ENCODE peak calls at places on chromosomes 1 and 21, in eight cellular contexts. F is thyroid gland; Z is kidney; G is astrocyte; O is dorsolateral prefrontal cortex; L is effector memory CD4-positive, alpha-beta T cell; D is fibroblast of lung; H is HL-60. K is an unnamed sample.

GRCh38 chr21:43340491-43341348 is 86.2 kb downstream of the SIK1 start:
- DNase-seq in F (no peak), Z (no peak), G (peak; percentile 87), O (no peak), L (no peak), D (peak; percentile 90), H (no peak), K (no peak)

GRCh38 chr1:236168716-236169429 is 26.5 kb downstream of the GPR137B start:
- DNase-seq in F (peak; percentile 31), Z (peak; percentile 88), G (no peak), O (no peak), L (no peak), D (peak; percentile 15), H (no peak), K (no peak)

GRCh38 chr1:3910769-3911520 is 10.9 kb upstream of the C1orf174 start:
- DNase-seq in F (peak; percentile 83), Z (peak; percentile 90), G (no peak), O (peak; percentile 59), L (peak; percentile 62), D (peak; percentile 41), H (no peak), K (peak; percentile 34)

GRCh38 chr1:87392241-87393192 is 63.8 kb downstream of the LMO4 start:
- DNase-seq in F (peak; percentile 62), Z (no peak), G (peak; percentile 86), O (no peak), L (no peak), D (peak; percentile 89), H (no peak), K (no peak)

GRCh38 chr1:43334453-43335205 is 3.0 kb upstream of the MPL start:
- DNase-seq in F (no peak), Z (no peak), G (no peak), O (no peak), L (no peak), D (no peak), H (no peak), K (no peak)

GRCh38 chr1:174769961-174770549 is 229.7 kb upstream of the CACYBP start:
- DNase-seq in F (no peak), Z (no peak), G (peak; percentile 43), O (no peak), L (no peak), D (peak; percentile 53), H (no peak), K (no peak)

GRCh38 chr1:206470692-206471414 is 577 bp downstream of the IKBKE start:
- DNase-seq in F (peak; percentile 76), Z (no peak), G (peak; percentile 82), O (no peak), L (no peak), D (peak; percentile 89), H (peak; percentile 45), K (no peak)

GRCh38 chr1:22936681-22937080 is 36.0 kb downstream of the LACTBL1 start:
- DNase-seq in F (no peak), Z (no peak), G (no peak), O (no peak), L (no peak), D (no peak), H (no peak), K (no peak)

GRCh38 chr1:53026254-53026653 is 35.8 kb upstream of the PODN start:
- DNase-seq in F (no peak), Z (no peak), G (no peak), O (no peak), L (no peak), D (no peak), H (no peak), K (no peak)

GRCh38 chr1:234584926-234585325 is 25.1 kb downstream of the IRF2BP2 start:
- DNase-seq in F (peak; percentile 47), Z (no peak), G (peak; percentile 45), O (no peak), L (no peak), D (peak; percentile 66), H (no peak), K (no peak)

GRCh38 chr1:1157914-1158710 is 15.6 kb upstream of the TTLL10 start:
- DNase-seq in F (peak; percentile 52), Z (peak; percentile 94), G (peak; percentile 5), O (peak; percentile 38), L (peak; percentile 15), D (peak; percentile 27), H (peak; percentile 50), K (peak; percentile 61)

GRCh38 chr1:204074274-204075115 is 1.6 kb downstream of the SOX13 start:
- DNase-seq in F (peak; percentile 85), Z (peak; percentile 95), G (peak; percentile 55), O (peak; percentile 47), L (no peak), D (peak; percentile 68), H (no peak), K (peak; percentile 31)

DNA sequence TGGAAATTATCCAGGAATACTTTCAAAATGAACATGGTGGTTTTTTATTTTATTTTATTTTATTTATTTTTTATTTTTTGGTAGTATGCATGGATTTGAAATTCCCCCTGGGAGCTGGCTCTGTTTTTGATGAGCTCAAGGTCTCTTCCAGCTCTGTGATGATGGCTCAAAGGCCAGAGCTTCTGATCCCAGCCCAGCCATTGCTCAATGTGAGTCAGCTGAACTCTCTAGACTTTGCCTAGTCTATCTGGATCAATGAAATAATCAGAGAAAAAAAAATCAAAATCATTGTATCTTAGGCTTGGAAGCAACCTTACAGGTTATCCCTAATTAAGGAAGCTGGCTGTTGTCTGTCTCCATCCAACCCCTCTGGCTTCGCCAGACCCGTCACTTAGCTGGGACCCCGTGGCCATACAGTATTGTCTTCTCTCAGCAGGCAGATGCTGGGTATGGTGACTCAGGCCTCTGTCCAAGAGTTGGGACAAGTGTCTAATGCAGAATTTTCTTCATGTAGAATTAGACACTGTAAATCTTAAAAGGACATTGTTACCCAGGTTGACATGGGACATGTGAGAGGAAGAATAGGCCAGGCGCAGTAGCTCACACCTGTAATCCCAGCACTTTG is 90.2 kb upstream of the LPGAT1 start:
- DNase-seq in F (no peak), Z (no peak), G (no peak), O (no peak), L (no peak), D (peak; percentile 6), H (no peak), K (no peak)
- H3K27ac ChIP-seq in F (no peak overlapping the region), Z (no peak overlapping the region), G (no peak overlapping the region), O (no peak overlapping the region), L (no peak overlapping the region), D (peak overlapping the region; percentile 60), H (no peak overlapping the region), K (no peak overlapping the region)

GRCh38 chr1:154624756-154625643 is 17.0 kb upstream of the ADAR start:
- DNase-seq in F (no peak), Z (no peak), G (peak; percentile 97), O (no peak), L (no peak), D (peak; percentile 97), H (no peak), K (no peak)

GRCh38 chr1:154621875-154622274 is 13.9 kb upstream of the ADAR start:
- DNase-seq in F (no peak), Z (no peak), G (peak; percentile 37), O (no peak), L (no peak), D (peak; percentile 45), H (no peak), K (no peak)

GRCh38 chr1:154619181-154619948 is 11.4 kb upstream of the ADAR start:
- DNase-seq in F (no peak), Z (no peak), G (peak; percentile 57), O (no peak), L (no peak), D (peak; percentile 62), H (no peak), K (no peak)

GRCh38 chr1:154623358-154623757 is 15.4 kb upstream of the ADAR start:
- DNase-seq in F (no peak), Z (no peak), G (no peak), O (no peak), L (no peak), D (no peak), H (peak; percentile 62), K (no peak)

DNA sequence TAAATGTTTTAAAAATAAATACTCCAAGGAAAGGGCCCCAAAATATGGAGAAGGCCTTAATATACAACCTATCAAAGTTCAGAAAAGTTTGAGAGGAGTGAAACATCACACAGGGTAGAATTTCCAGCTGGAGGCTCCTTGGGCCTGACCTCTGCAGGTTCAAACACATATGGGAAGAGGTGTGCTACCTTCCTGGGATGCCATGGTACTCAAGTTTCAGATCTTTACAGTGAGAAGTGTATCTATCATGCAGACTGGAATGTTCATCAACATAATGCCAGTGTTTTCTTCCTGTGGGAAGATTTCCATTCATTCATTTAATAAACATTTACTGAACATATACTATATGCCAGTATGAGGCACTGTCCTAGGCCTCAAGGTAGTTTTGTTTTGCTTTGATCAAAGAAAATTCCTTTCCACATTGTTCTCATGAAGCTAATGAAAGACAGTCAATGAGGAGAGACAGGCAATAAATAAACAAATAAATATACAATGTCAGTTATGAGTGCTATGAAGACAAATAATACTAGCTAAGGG is 14.6 kb upstream of the ADAR start:
- DNase-seq in F (no peak), Z (no peak), G (no peak), O (no peak), L (no peak), D (no peak), H (no peak), K (no peak)
- H3K27ac ChIP-seq in F (no peak overlapping the region), Z (no peak overlapping the region), G (no peak overlapping the region), O (no peak overlapping the region), L (no peak overlapping the region), D (no peak overlapping the region), H (no peak overlapping the region), K (no peak overlapping the region)

GRCh38 chr21:32184059-32184458 is 94.8 kb downstream of the MIS18A start:
- DNase-seq in F (no peak), Z (no peak), G (no peak), O (no peak), L (no peak), D (no peak), H (no peak), K (no peak)

GRCh38 chr21:32184485-32184884 is 94.4 kb downstream of the MIS18A start:
- DNase-seq in F (no peak), Z (no peak), G (no peak), O (no peak), L (no peak), D (no peak), H (no peak), K (no peak)

GRCh38 chr21:32182449-32182848 is 96.4 kb downstream of the MIS18A start:
- DNase-seq in F (no peak), Z (no peak), G (no peak), O (no peak), L (no peak), D (no peak), H (no peak), K (no peak)

GRCh38 chr21:32185103-32185502 is 93.7 kb downstream of the MIS18A start:
- DNase-seq in F (no peak), Z (no peak), G (no peak), O (no peak), L (no peak), D (no peak), H (no peak), K (no peak)

DNA sequence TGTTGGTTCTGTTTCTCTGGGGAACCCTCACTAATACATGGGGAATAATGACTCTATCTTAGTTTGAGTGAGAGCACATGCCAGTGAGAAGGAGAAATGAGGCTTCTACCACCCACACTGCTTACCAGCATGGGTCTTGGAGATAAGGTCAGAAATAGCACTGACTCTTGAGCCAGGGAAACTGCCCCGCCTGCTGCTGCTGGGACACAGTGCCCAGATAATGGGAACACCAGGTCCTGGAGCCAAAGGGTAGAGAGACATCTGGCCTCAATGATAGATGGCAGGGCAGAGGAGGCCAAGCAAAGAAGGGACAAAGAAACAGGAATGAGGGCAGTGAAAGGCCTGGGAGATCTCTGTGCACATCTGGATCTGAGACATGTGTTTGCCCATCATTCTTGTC is 97.4 kb downstream of the MIS18A start:
- DNase-seq in F (no peak), Z (no peak), G (no peak), O (no peak), L (no peak), D (no peak), H (no peak), K (no peak)
- H3K27ac ChIP-seq in F (no peak overlapping the region), Z (no peak overlapping the region), G (no peak overlapping the region), O (no peak overlapping the region), L (no peak overlapping the region), D (no peak overlapping the region), H (no peak overlapping the region), K (no peak overlapping the region)

GRCh38 chr1:116942344-116942743 is 32.6 kb downstream of the PTGFRN start:
- DNase-seq in F (no peak), Z (no peak), G (no peak), O (no peak), L (no peak), D (no peak), H (no peak), K (no peak)
- H3K27ac ChIP-seq in F (no peak overlapping the region), Z (no peak overlapping the region), G (no peak overlapping the region), O (no peak overlapping the region), L (no peak overlapping the region), D (no peak overlapping the region), H (no peak overlapping the region), K (no peak overlapping the region)

K was measured in substantia nigra.